ENCODE peak calls at places on chromosomes 12 and 14, in ten cellular contexts. E is GM13977, H is frontal cortex, C is left colon, R is mesenchymal stem cell, B is T-helper 2 cell, F is DMS79 treated with DMSO at 0.1 percent for 48 hours, X is GM12864, Z is endothelial cell, G is WTC11. L is an unnamed sample.

GRCh38 chr12:29073631-29074239 is 75.3 kb upstream of the FAR2 start:
- DNase-seq in X (no peak), G (no peak), H (peak), B (peak), R (peak), C (no peak), E (peak), Z (peak), F (peak), L (no peak)

GRCh38 chr14:101834387-101835165 is 73.1 kb downstream of the PPP2R5C start:
- DNase-seq in H (no peak), F (no peak), R (peak), C (no peak), G (no peak), E (no peak), Z (no peak), B (no peak), X (no peak), L (no peak)

GRCh38 chr12:42483534-42483857 is 106.0 kb downstream of the PRICKLE1 start:
- DNase-seq in B (no peak), E (peak), G (no peak), Z (peak), C (no peak), R (no peak), H (peak), F (no peak), X (no peak), L (peak)

GRCh38 chr12:89348894-89349669 is 3.2 kb downstream of the DUSP6 start:
- DNase-seq in F (no peak), B (peak), H (no peak), Z (no peak), C (no peak), G (no peak), R (peak), E (no peak), X (no peak), L (no peak)

GRCh38 chr14:30553311-30553989 is 5.5 kb upstream of the G2E3 start:
- DNase-seq in Z (no peak), F (no peak), C (no peak), X (no peak), R (no peak), B (no peak), H (no peak), E (no peak), G (no peak), L (no peak)

GRCh38 chr12:94195483-94195882 is 47.1 kb downstream of the PLXNC1 start:
- DNase-seq in R (no peak), G (no peak), C (no peak), X (no peak), Z (no peak), H (no peak), B (no peak), F (no peak), E (no peak), L (no peak)

GRCh38 chr12:114770323-114770722 is 86.3 kb upstream of the TBX3 start:
- DNase-seq in E (no peak), G (no peak), R (no peak), B (no peak), Z (no peak), H (no peak), F (no peak), X (no peak), C (no peak), L (no peak)

GRCh38 chr12:116299548-116300150 is 22.2 kb upstream of the MED13L start:
- DNase-seq in E (no peak), C (no peak), R (no peak), F (no peak), B (no peak), X (no peak), H (no peak), G (no peak), Z (no peak), L (no peak)

GRCh38 chr14:90495357-90496276 is 98.8 kb downstream of the CALM1 start:
- DNase-seq in R (peak), H (peak), C (no peak), E (peak), X (no peak), G (peak), F (no peak), B (peak), Z (peak), L (peak)

GRCh38 chr12:57489157-57489641 is 1.3 kb downstream of the MARS1 start:
- DNase-seq in X (no peak), F (no peak), H (no peak), G (no peak), E (no peak), B (no peak), Z (no peak), R (peak), C (no peak), L (no peak)

GRCh38 chr12:88419794-88420193 is 160.5 kb downstream of the KITLG start:
- DNase-seq in E (no peak), R (no peak), H (no peak), X (no peak), F (no peak), C (no peak), G (no peak), B (no peak), Z (no peak), L (no peak)

GRCh38 chr12:50077099-50077498 is 8.0 kb upstream of the SMARCD1 start:
- DNase-seq in B (no peak), X (no peak), H (no peak), F (no peak), E (no peak), C (no peak), G (no peak), Z (no peak), R (no peak), L (no peak)

GRCh38 chr14:88829188-88829587 is 4.7 kb downstream of the TTC8 start:
- DNase-seq in X (no peak), R (no peak), G (no peak), H (no peak), E (no peak), B (no peak), F (no peak), Z (no peak), C (no peak), L (no peak)

L was measured in ecto neural progenitor cell.